ENCODE peak calls at places on chromosomes 7 and 10, in five cellular contexts. L, K, P, M and W are unnamed samples.

GRCh38 chr7:12067156-12067831 is 143.8 kb upstream of the TMEM106B start:
- DNase-seq in L (peak), K (peak), P (peak), M (peak), W (peak)

GRCh38 chr7:91266067-91266930 is 2.1 kb downstream of the FZD1 start:
- DNase-seq in L (no peak), K (no peak), P (no peak), M (no peak), W (no peak)

GRCh38 chr10:114388275-114388674 is 16.0 kb downstream of the AFAP1L2 start:
- DNase-seq in L (no peak), K (no peak), P (no peak), M (no peak), W (no peak)

GRCh38 chr7:105198223-105198622 is 184.2 kb downstream of the KMT2E start:
- DNase-seq in L (no peak), K (peak), P (no peak), M (no peak), W (no peak)

GRCh38 chr10:57790703-57791102 is 477.0 kb downstream of the IPMK start:
- DNase-seq in L (no peak), K (no peak), P (no peak), M (no peak), W (no peak)

GRCh38 chr7:157693071-157693520 is 356.3 kb downstream of the DNAJB6 start:
- DNase-seq in L (no peak), K (no peak), P (no peak), M (no peak), W (no peak)

GRCh38 chr7:138194567-138194966 is 118.3 kb downstream of the AKR1D1 start:
- DNase-seq in L (no peak), K (no peak), P (no peak), M (no peak), W (no peak)

GRCh38 chr10:103618575-103619423 is 125.3 kb downstream of the NEURL1 start:
- DNase-seq in L (no peak), K (peak), P (no peak), M (peak), W (no peak)

GRCh38 chr7:26865094-26865388 is 651 bp upstream of the SKAP2 start:
- DNase-seq in L (no peak), K (no peak), P (no peak), M (no peak), W (peak)

GRCh38 chr7:771241-772004 is 44.3 kb upstream of the PRKAR1B start:
- DNase-seq in L (no peak), K (no peak), P (no peak), M (no peak), W (no peak)

GRCh38 chr10:131822694-131823245 is 78.0 kb upstream of the PPP2R2D start:
- DNase-seq in L (no peak), K (no peak), P (no peak), M (no peak), W (no peak)

GRCh38 chr10:47241256-47241655 is 58.7 kb upstream of the GDF10 start:
- DNase-seq in L (no peak), K (no peak), P (no peak), M (no peak), W (no peak)

GRCh38 chr7:46847126-46847525 is 734.8 kb downstream of the TNS3 start:
- DNase-seq in L (no peak), K (no peak), P (no peak), M (no peak), W (no peak)

GRCh38 chr10:86914734-86915133 is 42.7 kb downstream of the MMRN2 start:
- DNase-seq in L (no peak), K (no peak), P (no peak), M (no peak), W (no peak)

GRCh38 chr7:135773451-135773850 is 24.8 kb upstream of the FAM180A start:
- DNase-seq in L (no peak), K (no peak), P (no peak), M (no peak), W (no peak)

GRCh38 chr7:40887099-40887498 is 752.3 kb downstream of the SUGCT start:
- DNase-seq in L (no peak), K (peak), P (no peak), M (no peak), W (no peak)

GRCh38 chr7:30465342-30466170 is 13.0 kb downstream of the NOD1 start:
- DNase-seq in L (no peak), K (no peak), P (no peak), M (no peak), W (no peak)

GRCh38 chr10:63157845-63158624 is 24.9 kb downstream of the NRBF2 start:
- DNase-seq in L (peak), K (peak), P (no peak), M (no peak), W (peak)

GRCh38 chr10:78549536-78549935 is 515.9 kb downstream of the RPS24 start:
- DNase-seq in L (no peak), K (no peak), P (no peak), M (no peak), W (no peak)

GRCh38 chr10:53422223-53422888 is 649.8 kb upstream of the MBL2 start:
- DNase-seq in L (no peak), K (no peak), P (no peak), M (no peak), W (no peak)

GRCh38 chr7:139124084-139124914 is 14.8 kb upstream of the ZC3HAV1 start:
- DNase-seq in L (no peak), K (no peak), P (no peak), M (no peak), W (no peak)

GRCh38 chr10:119655566-119656001 is 4.4 kb downstream of the BAG3 start:
- DNase-seq in L (no peak), K (peak), P (peak), M (no peak), W (no peak)

GRCh38 chr7:39952378-39952777 is 2.3 kb downstream of the CDK13 start:
- DNase-seq in L (no peak), K (no peak), P (no peak), M (no peak), W (no peak)

GRCh38 chr7:6443372-6443941 is 4.3 kb downstream of the DAGLB start:
- DNase-seq in L (no peak), K (peak), P (no peak), M (no peak), W (no peak)

GRCh38 chr7:65379318-65379717 is 5.7 kb downstream of the ZNF92 start:
- DNase-seq in L (no peak), K (no peak), P (no peak), M (peak), W (no peak)